ENCODE peak calls at places on chromosomes 13 and 19, in ten cellular contexts. S is upper lobe of left lung, J is tibial nerve, Q is fibroblast of the aortic adventitia, T is cardiac fibroblast, B is spleen, M is tibial artery, L is retinal pigment epithelial cell, P is endothelial cell of umbilical vein, E is BJ. G is an unnamed sample.

GRCh38 chr13:112601351-112601750 is 13.4 kb upstream of the TUBGCP3 start:
- DNase-seq in S (no peak), J (no peak), Q (no peak), T (no peak), B (peak), M (no peak), L (no peak), P (no peak), E (no peak), G (no peak)

GRCh38 chr19:49512970-49513745 is 697 bp downstream of the FCGRT start:
- DNase-seq in S (peak), J (peak), Q (no peak), T (peak), B (peak), M (no peak), L (no peak), P (peak), E (no peak), G (no peak)

GRCh38 chr19:21483589-21484170 is 21.7 kb upstream of the ZNF429 start:
- DNase-seq in S (peak), J (peak), Q (peak), T (peak), B (peak), M (no peak), L (no peak), P (no peak), E (no peak), G (no peak)

GRCh38 chr13:61170791-61171330 is 244.8 kb downstream of the PCDH20 start:
- DNase-seq in S (no peak), J (no peak), Q (no peak), T (no peak), B (no peak), M (no peak), L (no peak), P (no peak), E (no peak), G (no peak)

GRCh38 chr19:30144242-30144758 is 202.3 kb downstream of the URI1 start:
- DNase-seq in S (no peak), J (no peak), Q (no peak), T (no peak), B (peak), M (no peak), L (no peak), P (no peak), E (no peak), G (no peak)

GRCh38 chr19:17908244-17908643 is 24.6 kb upstream of the CCDC124 start:
- DNase-seq in S (no peak), J (no peak), Q (no peak), T (no peak), B (no peak), M (no peak), L (no peak), P (no peak), E (no peak), G (no peak)

GRCh38 chr19:19459707-19460251 is 54.3 kb downstream of the GATAD2A start:
- DNase-seq in S (no peak), J (no peak), Q (peak), T (peak), B (peak), M (peak), L (no peak), P (peak), E (peak), G (no peak)

GRCh38 chr19:13882841-13883240 is 5.9 kb downstream of the NANOS3 start:
- DNase-seq in S (no peak), J (no peak), Q (no peak), T (no peak), B (no peak), M (no peak), L (no peak), P (no peak), E (no peak), G (no peak)

GRCh38 chr19:4391701-4392543 is 8.4 kb downstream of the SH3GL1 start:
- DNase-seq in S (no peak), J (no peak), Q (peak), T (peak), B (peak), M (no peak), L (no peak), P (peak), E (peak), G (no peak)

GRCh38 chr19:17339088-17339741 is 1.9 kb downstream of the GTPBP3 start:
- DNase-seq in S (peak), J (no peak), Q (no peak), T (no peak), B (peak), M (no peak), L (no peak), P (no peak), E (no peak), G (no peak)

GRCh38 chr19:44757057-44757734 is 8.7 kb downstream of the BCL3 start:
- DNase-seq in S (peak), J (peak), Q (peak), T (peak), B (no peak), M (peak), L (no peak), P (no peak), E (no peak), G (no peak)

GRCh38 chr13:91693466-91693865 is 295.0 kb downstream of the GPC5 start:
- DNase-seq in S (no peak), J (no peak), Q (no peak), T (no peak), B (no peak), M (no peak), L (no peak), P (no peak), E (no peak), G (no peak)

GRCh38 chr13:24627090-24627714 is 53.0 kb upstream of the ATP12A start:
- DNase-seq in S (peak), J (no peak), Q (no peak), T (peak), B (no peak), M (no peak), L (no peak), P (no peak), E (no peak), G (no peak)

GRCh38 chr19:8214802-8215201 is 5.6 kb downstream of the CERS4 start:
- DNase-seq in S (no peak), J (no peak), Q (no peak), T (no peak), B (no peak), M (no peak), L (no peak), P (no peak), E (no peak), G (no peak)

GRCh38 chr19:2952953-2953481 is 8.2 kb upstream of the ZNF77 start:
- DNase-seq in S (no peak), J (no peak), Q (peak), T (peak), B (no peak), M (no peak), L (no peak), P (no peak), E (no peak), G (peak)

GRCh38 chr19:43575156-43575950 is at the start of the genes PINLYP and XRCC1:
- DNase-seq in S (peak), J (peak), Q (peak), T (peak), B (peak), M (peak), L (peak), P (peak), E (peak), G (peak)

GRCh38 chr13:54373211-54373610 is 1344.6 kb downstream of the OLFM4 start:
- DNase-seq in S (no peak), J (no peak), Q (no peak), T (no peak), B (no peak), M (no peak), L (no peak), P (no peak), E (no peak), G (no peak)

GRCh38 chr13:76878043-76878442 is 8.2 kb downstream of the KCTD12 start:
- DNase-seq in S (no peak), J (no peak), Q (peak), T (peak), B (no peak), M (no peak), L (no peak), P (peak), E (no peak), G (no peak)

GRCh38 chr19:47176071-47176626 is 45.5 kb downstream of the SAE1 start:
- DNase-seq in S (no peak), J (no peak), Q (peak), T (peak), B (no peak), M (no peak), L (no peak), P (peak), E (no peak), G (no peak)

GRCh38 chr13:100240109-100240779 is 151.4 kb downstream of the PCCA start:
- DNase-seq in S (no peak), J (no peak), Q (no peak), T (no peak), B (no peak), M (no peak), L (no peak), P (no peak), E (no peak), G (no peak)

GRCh38 chr13:48591889-48592725 is 59.2 kb upstream of the RCBTB2 start:
- DNase-seq in S (no peak), J (no peak), Q (no peak), T (no peak), B (no peak), M (no peak), L (no peak), P (no peak), E (no peak), G (no peak)

GRCh38 chr19:5624154-5624663 is 1.3 kb downstream of the SAFB start:
- DNase-seq in S (no peak), J (peak), Q (peak), T (peak), B (peak), M (peak), L (peak), P (peak), E (no peak), G (no peak)

GRCh38 chr13:35470671-35471465 is 5.6 kb downstream of the MAB21L1 start:
- DNase-seq in S (peak), J (peak), Q (peak), T (peak), B (peak), M (no peak), L (no peak), P (peak), E (no peak), G (no peak)

GRCh38 chr19:31066385-31066784 is 282.9 kb downstream of the TSHZ3 start:
- DNase-seq in S (no peak), J (no peak), Q (no peak), T (peak), B (no peak), M (no peak), L (peak), P (no peak), E (peak), G (no peak)

GRCh38 chr13:40611635-40612422 is 54.6 kb downstream of the FOXO1 start:
- DNase-seq in S (no peak), J (no peak), Q (no peak), T (no peak), B (no peak), M (no peak), L (no peak), P (no peak), E (no peak), G (no peak)

GRCh38 chr13:98751397-98752110 is 918 bp downstream of the SLC15A1 start:
- DNase-seq in S (peak), J (no peak), Q (peak), T (peak), B (no peak), M (no peak), L (no peak), P (peak), E (no peak), G (no peak)

GRCh38 chr19:2552859-2553258 is 76.9 kb downstream of the GADD45B start:
- DNase-seq in S (no peak), J (no peak), Q (no peak), T (no peak), B (peak), M (no peak), L (no peak), P (peak), E (no peak), G (peak)

GRCh38 chr19:54074851-54075250 is 6.3 kb downstream of the TARM1 start:
- DNase-seq in S (no peak), J (no peak), Q (no peak), T (no peak), B (no peak), M (no peak), L (no peak), P (no peak), E (no peak), G (no peak)

GRCh38 chr19:3855321-3855720 is 13.5 kb downstream of the ZFR2 start:
- DNase-seq in S (no peak), J (no peak), Q (no peak), T (no peak), B (no peak), M (no peak), L (no peak), P (no peak), E (no peak), G (no peak)

GRCh38 chr13:49563513-49563912 is 21.8 kb downstream of the RCBTB1 start:
- DNase-seq in S (no peak), J (no peak), Q (peak), T (peak), B (no peak), M (no peak), L (no peak), P (no peak), E (no peak), G (no peak)

GRCh38 chr13:36998624-36999041 is 507 bp downstream of the ALG5 start:
- DNase-seq in S (peak), J (no peak), Q (no peak), T (no peak), B (peak), M (peak), L (no peak), P (no peak), E (no peak), G (no peak)

GRCh38 chr13:91369432-91369831 is 21.9 kb downstream of the MIR17HG start:
- DNase-seq in S (no peak), J (no peak), Q (peak), T (peak), B (no peak), M (no peak), L (peak), P (peak), E (no peak), G (no peak)

GRCh38 chr13:59746291-59746962 is 417.3 kb downstream of the DIAPH3 start:
- DNase-seq in S (no peak), J (no peak), Q (peak), T (peak), B (no peak), M (no peak), L (no peak), P (no peak), E (peak), G (no peak)

GRCh38 chr19:58354478-58355030 is 1.3 kb upstream of the A1BG start:
- DNase-seq in S (no peak), J (no peak), Q (no peak), T (no peak), B (no peak), M (no peak), L (no peak), P (no peak), E (no peak), G (no peak)

GRCh38 chr13:32443111-32443510 is 15.2 kb upstream of the N4BP2L1 start:
- DNase-seq in S (no peak), J (no peak), Q (no peak), T (peak), B (no peak), M (no peak), L (no peak), P (peak), E (no peak), G (peak)

GRCh38 chr19:11729586-11729985 is 9.2 kb downstream of the ZNF823 start:
- DNase-seq in S (no peak), J (no peak), Q (no peak), T (no peak), B (no peak), M (no peak), L (no peak), P (no peak), E (no peak), G (no peak)
- H3K4me3 ChIP-seq in S (no peak), J (no peak), Q (no peak), T (no peak), B (no peak), M (no peak), L (no peak), P (no peak), E (no peak), G (no peak)

GRCh38 chr19:15166700-15167099 is 34.1 kb downstream of the NOTCH3 start:
- DNase-seq in S (no peak), J (no peak), Q (no peak), T (no peak), B (no peak), M (no peak), L (no peak), P (no peak), E (no peak), G (no peak)

GRCh38 chr19:15159251-15159650 is 41.5 kb downstream of the NOTCH3 start:
- DNase-seq in S (no peak), J (no peak), Q (no peak), T (peak), B (no peak), M (no peak), L (no peak), P (no peak), E (no peak), G (no peak)

GRCh38 chr19:15156391-15156790 is 44.4 kb downstream of the NOTCH3 start:
- DNase-seq in S (no peak), J (no peak), Q (no peak), T (no peak), B (no peak), M (no peak), L (no peak), P (no peak), E (no peak), G (no peak)

GRCh38 chr19:15161028-15161984 is 39.5 kb downstream of the NOTCH3 start:
- DNase-seq in S (peak), J (no peak), Q (peak), T (peak), B (no peak), M (no peak), L (no peak), P (no peak), E (no peak), G (no peak)
- TF ChIP-seq CTCF in S (no peak), J (peak), Q (peak), T (peak), B (no peak), M (no peak), L (peak), P (peak), E (peak), G (peak)

DNA sequence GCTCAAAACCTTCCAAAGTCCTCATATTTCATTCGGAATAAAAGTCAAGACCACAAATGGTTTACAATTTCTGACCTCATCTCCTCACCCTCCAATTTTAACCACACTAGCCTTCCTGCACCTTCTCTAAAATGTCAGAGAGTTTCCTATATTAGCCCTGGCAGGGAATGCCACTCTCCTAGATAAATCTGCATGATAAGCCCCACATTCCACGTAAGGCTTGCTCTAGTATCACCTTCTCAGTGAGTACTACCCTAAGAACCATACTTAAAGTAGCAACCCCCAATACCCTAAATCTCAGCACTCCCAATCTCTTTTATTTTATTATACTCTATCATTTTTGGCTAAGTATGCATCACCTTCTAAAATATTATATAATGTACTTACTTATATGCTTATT is 100.5 kb upstream of the SLITRK5 start:
- DNase-seq in S (no peak), J (no peak), Q (no peak), T (no peak), B (no peak), M (no peak), L (no peak), P (no peak), E (no peak), G (no peak)
- H3K4me3 ChIP-seq in S (no peak), J (no peak), Q (no peak), T (no peak), B (no peak), M (no peak), L (no peak), P (no peak), E (no peak), G (no peak)

GRCh38 chr13:22740264-22740663 is 440.5 kb upstream of the SGCG start:
- DNase-seq in S (no peak), J (no peak), Q (no peak), T (no peak), B (no peak), M (no peak), L (no peak), P (no peak), E (no peak), G (no peak)
- TF ChIP-seq CTCF in S (no peak), J (no peak), Q (no peak), T (no peak), B (no peak), M (no peak), L (peak), P (no peak), E (no peak), G (peak)

GRCh38 chr19:35744335-35744687 is 907 bp downstream of the U2AF1L4 start:
- DNase-seq in S (no peak), J (no peak), Q (no peak), T (no peak), B (no peak), M (no peak), L (no peak), P (no peak), E (no peak), G (no peak)

GRCh38 chr19:35745328-35746086 is at the start of the genes PSENEN and U2AF1L4:
- DNase-seq in S (peak), J (peak), Q (peak), T (peak), B (peak), M (peak), L (peak), P (peak), E (peak), G (peak)

GRCh38 chr19:35744688-35745327 is 410 bp downstream of the U2AF1L4 start:
- DNase-seq in S (peak), J (peak), Q (peak), T (peak), B (peak), M (peak), L (peak), P (peak), E (peak), G (peak)

GRCh38 chr19:35742121-35742724 is at the start of gene IGFLR1:
- DNase-seq in S (no peak), J (no peak), Q (no peak), T (no peak), B (peak), M (no peak), L (no peak), P (no peak), E (no peak), G (peak)

DNA sequence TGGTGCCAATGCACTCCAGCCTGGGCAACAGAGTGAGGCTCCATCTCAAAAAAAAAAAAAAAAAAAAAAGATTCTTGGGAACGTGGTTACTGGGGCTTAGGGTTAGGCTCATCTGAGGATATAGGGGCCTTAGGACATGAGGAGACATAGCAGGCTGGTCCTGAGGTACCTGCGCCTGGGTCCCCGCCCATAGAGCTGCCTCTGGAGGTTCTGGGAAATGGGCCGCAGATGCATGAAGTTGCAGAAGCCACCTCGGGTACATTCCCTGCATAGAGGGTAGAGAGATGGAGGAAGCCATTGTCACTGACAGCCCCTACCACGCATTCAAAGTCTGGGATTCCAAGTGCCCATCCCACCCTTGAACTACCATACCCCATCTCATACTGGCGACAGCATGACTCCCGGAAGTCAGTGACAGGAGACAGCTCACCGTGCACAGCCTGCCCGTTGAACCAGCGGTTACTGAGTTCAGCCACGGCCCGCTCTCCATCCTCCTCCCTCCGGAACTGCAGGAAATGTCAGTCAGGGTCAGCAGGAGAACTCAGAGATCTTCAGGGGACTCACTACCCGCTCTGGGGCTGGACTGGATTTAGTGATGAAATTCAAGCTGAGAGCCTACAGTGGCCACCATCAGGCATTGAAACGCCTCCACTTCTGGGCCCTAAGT is 1.4 kb downstream of the U2AF1L4 start:
- DNase-seq in S (no peak), J (no peak), Q (no peak), T (no peak), B (peak), M (no peak), L (no peak), P (no peak), E (no peak), G (no peak)
- H3K4me3 ChIP-seq in S (peak), J (no peak), Q (no peak), T (no peak), B (peak), M (no peak), L (no peak), P (no peak), E (no peak), G (peak)